ENCODE peak calls at places on chromosomes 5 and 9, in nine cellular contexts. Q is breast epithelium, H is HepG2, A is transverse colon, Z is HL-60, C is suprapubic skin, B is Panc1, W is GM12878, L is prostate gland. N is an unnamed sample.
A peak's percentile ranks its signal among the peaks of the same experiment; 100 is the strongest.

GRCh38 chr9:77454668-77455067 is 193.5 kb downstream of the GNA14 start:
- DNase-seq in Q (no peak), H (no peak), A (no peak), Z (no peak), C (no peak), B (no peak), W (no peak), L (no peak), N (no peak)

GRCh38 chr9:16254674-16255073 is 615.8 kb downstream of the BNC2 start:
- DNase-seq in Q (no peak), H (no peak), A (no peak), Z (no peak), C (no peak), B (no peak), W (no peak), L (no peak), N (no peak)

GRCh38 chr9:97803167-97804058 is 49.6 kb upstream of the FOXE1 start:
- DNase-seq in Q (peak; percentile 83), H (peak; percentile 33), A (peak; percentile 77), Z (peak; percentile 32), C (peak; percentile 86), B (no peak), W (no peak), L (peak; percentile 84), N (peak; percentile 94)

GRCh38 chr9:126401581-126401980 is 75.0 kb downstream of the MVB12B start:
- DNase-seq in Q (no peak), H (no peak), A (no peak), Z (no peak), C (no peak), B (no peak), W (no peak), L (no peak), N (no peak)

GRCh38 chr5:160152287-160152686 is 33.0 kb upstream of the PWWP2A start:
- DNase-seq in Q (no peak), H (no peak), A (no peak), Z (no peak), C (no peak), B (no peak), W (no peak), L (no peak), N (no peak)

GRCh38 chr5:31470608-31471007 is 61.3 kb downstream of the DROSHA start:
- DNase-seq in Q (no peak), H (no peak), A (peak; percentile 10), Z (no peak), C (no peak), B (no peak), W (no peak), L (no peak), N (no peak)

GRCh38 chr5:116145416-116145815 is 60.6 kb downstream of the COMMD10 start:
- DNase-seq in Q (no peak), H (no peak), A (no peak), Z (no peak), C (no peak), B (no peak), W (no peak), L (no peak), N (no peak)

GRCh38 chr9:93656426-93657222 is 80.2 kb downstream of the PHF2 start:
- DNase-seq in Q (peak; percentile 31), H (no peak), A (peak; percentile 2), Z (no peak), C (peak; percentile 71), B (no peak), W (no peak), L (no peak), N (peak; percentile 68)

GRCh38 chr9:135244271-135244691 is 156.8 kb downstream of the OLFM1 start:
- DNase-seq in Q (no peak), H (no peak), A (no peak), Z (no peak), C (no peak), B (no peak), W (no peak), L (no peak), N (peak; percentile 57)

GRCh38 chr9:25205285-25205684 is 473.0 kb downstream of the TUSC1 start:
- DNase-seq in Q (no peak), H (no peak), A (no peak), Z (no peak), C (no peak), B (no peak), W (no peak), L (no peak), N (no peak)

GRCh38 chr9:98317134-98317857 is 61.8 kb upstream of the TBC1D2 start:
- DNase-seq in Q (no peak), H (no peak), A (no peak), Z (no peak), C (no peak), B (no peak), W (no peak), L (no peak), N (no peak)

GRCh38 chr9:70408393-70409040 is 5.9 kb downstream of the KLF9 start:
- DNase-seq in Q (no peak), H (no peak), A (no peak), Z (no peak), C (peak; percentile 53), B (no peak), W (no peak), L (no peak), N (no peak)

GRCh38 chr9:70410368-70410767 is 4.1 kb downstream of the KLF9 start:
- DNase-seq in Q (no peak), H (no peak), A (no peak), Z (no peak), C (peak; percentile 26), B (no peak), W (no peak), L (no peak), N (no peak)

GRCh38 chr9:70409280-70409679 is 5.2 kb downstream of the KLF9 start:
- DNase-seq in Q (no peak), H (no peak), A (no peak), Z (no peak), C (peak; percentile 38), B (no peak), W (no peak), L (no peak), N (no peak)

GRCh38 chr9:70411141-70411929 is 3.1 kb downstream of the KLF9 start:
- DNase-seq in Q (no peak), H (peak; percentile 9), A (peak; percentile 64), Z (no peak), C (peak; percentile 82), B (no peak), W (no peak), L (peak; percentile 61), N (peak; percentile 79)

DNA sequence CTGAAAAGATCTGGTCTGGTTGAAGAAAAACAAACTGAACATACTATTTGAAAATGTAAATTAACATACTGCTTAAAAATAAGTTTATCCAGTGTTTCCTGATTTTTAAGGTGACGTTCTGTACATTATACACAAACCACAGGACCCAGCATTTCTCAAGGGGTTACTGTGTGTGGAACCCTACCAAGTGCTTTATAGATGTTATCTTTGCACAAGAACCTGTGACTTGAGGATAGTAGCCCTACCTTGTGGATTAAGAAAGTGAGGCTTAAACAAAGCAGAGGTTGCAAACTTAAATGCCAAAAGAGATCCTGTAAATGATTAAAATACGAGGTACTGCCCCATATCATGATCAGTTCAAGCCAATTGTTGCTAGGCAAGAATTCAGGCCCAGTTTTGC is 4.7 kb downstream of the KLF9 start:
- DNase-seq in Q (no peak), H (no peak), A (no peak), Z (no peak), C (no peak), B (no peak), W (no peak), L (no peak), N (no peak)
- TF ChIP-seq POLR2AphosphoS5 in Q (peak; percentile 3), H (no peak), A (no peak), Z (no peak), C (no peak), B (no peak), W (no peak), L (no peak), N (no peak)

GRCh38 chr5:72251386-72251785 is 68.7 kb downstream of the MRPS27 start:
- DNase-seq in Q (no peak), H (no peak), A (no peak), Z (no peak), C (no peak), B (no peak), W (no peak), L (no peak), N (no peak)

GRCh38 chr5:72252008-72252407 is 68.0 kb downstream of the MRPS27 start:
- DNase-seq in Q (no peak), H (no peak), A (no peak), Z (no peak), C (no peak), B (no peak), W (no peak), L (no peak), N (no peak)

GRCh38 chr5:72255670-72256069 is 64.4 kb downstream of the MRPS27 start:
- DNase-seq in Q (no peak), H (no peak), A (no peak), Z (no peak), C (no peak), B (no peak), W (no peak), L (no peak), N (no peak)

GRCh38 chr5:72255237-72255636 is 64.8 kb downstream of the MRPS27 start:
- DNase-seq in Q (no peak), H (no peak), A (peak; percentile 14), Z (no peak), C (no peak), B (no peak), W (no peak), L (no peak), N (no peak)

DNA sequence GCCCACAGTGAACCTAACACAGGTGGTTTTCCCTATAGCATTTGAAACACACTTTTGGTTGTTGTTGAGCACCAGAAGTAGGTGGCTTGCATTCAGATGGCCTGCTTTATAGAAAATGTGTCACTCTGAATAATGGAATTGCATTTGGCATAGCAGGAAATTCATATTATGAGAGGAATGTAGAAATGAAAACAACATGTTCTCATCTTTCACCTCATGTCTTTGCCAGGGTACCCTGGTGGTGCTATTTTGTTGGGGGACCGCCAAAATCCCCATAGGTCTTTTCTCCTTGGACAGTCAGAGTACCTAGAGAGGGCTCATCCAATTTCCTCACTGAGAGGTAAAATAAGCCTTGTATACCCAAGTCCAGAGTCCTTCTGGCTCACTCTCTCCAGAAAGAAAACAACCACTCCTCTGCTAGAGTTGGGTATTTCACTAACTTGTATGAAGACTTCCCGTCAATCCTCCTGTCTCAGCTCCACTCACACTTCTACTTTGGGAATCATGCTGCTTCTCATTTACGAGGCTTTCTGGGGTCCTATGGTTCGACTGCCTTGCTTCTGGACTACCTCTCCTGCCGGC is 67.4 kb downstream of the MRPS27 start:
- DNase-seq in Q (no peak), H (no peak), A (no peak), Z (no peak), C (no peak), B (no peak), W (no peak), L (no peak), N (no peak)
- TF ChIP-seq POLR2AphosphoS5 in Q (no peak), H (no peak), A (no peak), Z (no peak), C (no peak), B (no peak), W (no peak), L (no peak), N (no peak)

GRCh38 chr5:170612256-170612656 is 108.4 kb downstream of the KCNIP1 start:
- DNase-seq in Q (no peak), H (no peak), A (no peak), Z (no peak), C (no peak), B (no peak), W (no peak), L (no peak), N (peak; percentile 36)
- TF ChIP-seq POLR2AphosphoS5 in Q (no peak), H (no peak), A (no peak), Z (no peak), C (no peak), B (no peak), W (no peak), L (no peak), N (no peak)

GRCh38 chr5:26193626-26194025 is 844.8 kb downstream of the CDH9 start:
- DNase-seq in Q (no peak), H (no peak), A (no peak), Z (no peak), C (no peak), B (no peak), W (no peak), L (no peak), N (no peak)
- TF ChIP-seq POLR2AphosphoS5 in Q (no peak), H (no peak), A (no peak), Z (no peak), C (no peak), B (no peak), W (no peak), L (no peak), N (no peak)